ENCODE peak calls at places on chromosomes 6 and 20, in nine cellular contexts. One of them, this sample, is unnamed.

GRCh38 chr6:164068533-164068932 is 654.0 kb downstream of the QKI start:
- DNase-seq in endothelial cell of umbilical vein: no peak
- DNase-seq in keratinocyte: no peak
- DNase-seq in astrocyte of the spinal cord: no peak
- DNase-seq in heart right ventricle: no peak
- DNase-seq in HCT116: no peak
- DNase-seq in psoas muscle: no peak
- DNase-seq in right atrium auricular region: no peak
- DNase-seq in adrenal gland: no peak
- DNase-seq in this sample: no peak

GRCh38 chr6:18477301-18477941 is 90.3 kb downstream of the RNF144B start:
- DNase-seq in endothelial cell of umbilical vein: peak
- DNase-seq in keratinocyte: no peak
- DNase-seq in astrocyte of the spinal cord: peak
- DNase-seq in heart right ventricle: no peak
- DNase-seq in HCT116: no peak
- DNase-seq in psoas muscle: no peak
- DNase-seq in right atrium auricular region: no peak
- DNase-seq in adrenal gland: no peak
- DNase-seq in this sample: no peak

GRCh38 chr6:87731080-87731479 is 29.0 kb upstream of the AKIRIN2 start:
- DNase-seq in endothelial cell of umbilical vein: no peak
- DNase-seq in keratinocyte: no peak
- DNase-seq in astrocyte of the spinal cord: no peak
- DNase-seq in heart right ventricle: no peak
- DNase-seq in HCT116: no peak
- DNase-seq in psoas muscle: no peak
- DNase-seq in right atrium auricular region: no peak
- DNase-seq in adrenal gland: no peak
- DNase-seq in this sample: no peak

GRCh38 chr20:47951521-47951951 is 166.3 kb upstream of the SULF2 start:
- DNase-seq in endothelial cell of umbilical vein: peak
- DNase-seq in keratinocyte: no peak
- DNase-seq in astrocyte of the spinal cord: no peak
- DNase-seq in heart right ventricle: no peak
- DNase-seq in HCT116: no peak
- DNase-seq in psoas muscle: no peak
- DNase-seq in right atrium auricular region: no peak
- DNase-seq in adrenal gland: no peak
- DNase-seq in this sample: no peak

GRCh38 chr6:79224005-79224404 is 10.5 kb downstream of the HMGN3 start:
- DNase-seq in endothelial cell of umbilical vein: no peak
- DNase-seq in keratinocyte: no peak
- DNase-seq in astrocyte of the spinal cord: no peak
- DNase-seq in heart right ventricle: no peak
- DNase-seq in HCT116: no peak
- DNase-seq in psoas muscle: no peak
- DNase-seq in right atrium auricular region: no peak
- DNase-seq in adrenal gland: no peak
- DNase-seq in this sample: no peak

GRCh38 chr6:164612731-164613130 is 696.7 kb downstream of the C6orf118 start:
- DNase-seq in endothelial cell of umbilical vein: no peak
- DNase-seq in keratinocyte: no peak
- DNase-seq in astrocyte of the spinal cord: no peak
- DNase-seq in heart right ventricle: no peak
- DNase-seq in HCT116: no peak
- DNase-seq in psoas muscle: no peak
- DNase-seq in right atrium auricular region: no peak
- DNase-seq in adrenal gland: no peak
- DNase-seq in this sample: no peak

GRCh38 chr6:10838794-10839333 is 525 bp upstream of the MAK start:
- DNase-seq in endothelial cell of umbilical vein: no peak
- DNase-seq in keratinocyte: no peak
- DNase-seq in astrocyte of the spinal cord: no peak
- DNase-seq in heart right ventricle: no peak
- DNase-seq in HCT116: no peak
- DNase-seq in psoas muscle: no peak
- DNase-seq in right atrium auricular region: no peak
- DNase-seq in adrenal gland: no peak
- DNase-seq in this sample: no peak

GRCh38 chr20:30168800-30169138 is 1088.7 kb upstream of the DEFB115 start:
- DNase-seq in endothelial cell of umbilical vein: no peak
- DNase-seq in keratinocyte: no peak
- DNase-seq in astrocyte of the spinal cord: no peak
- DNase-seq in heart right ventricle: no peak
- DNase-seq in HCT116: no peak
- DNase-seq in psoas muscle: no peak
- DNase-seq in right atrium auricular region: no peak
- DNase-seq in adrenal gland: no peak
- DNase-seq in this sample: no peak

GRCh38 chr20:41149679-41150131 is 12.4 kb downstream of the PLCG1 start:
- DNase-seq in endothelial cell of umbilical vein: peak
- DNase-seq in keratinocyte: no peak
- DNase-seq in astrocyte of the spinal cord: peak
- DNase-seq in heart right ventricle: no peak
- DNase-seq in HCT116: peak
- DNase-seq in psoas muscle: peak
- DNase-seq in right atrium auricular region: no peak
- DNase-seq in adrenal gland: no peak
- DNase-seq in this sample: no peak

GRCh38 chr20:2400290-2400689 is 19.6 kb downstream of the TGM6 start:
- DNase-seq in endothelial cell of umbilical vein: no peak
- DNase-seq in keratinocyte: no peak
- DNase-seq in astrocyte of the spinal cord: no peak
- DNase-seq in heart right ventricle: no peak
- DNase-seq in HCT116: no peak
- DNase-seq in psoas muscle: no peak
- DNase-seq in right atrium auricular region: no peak
- DNase-seq in adrenal gland: no peak
- DNase-seq in this sample: no peak

GRCh38 chr20:35991142-35991771 is 22.9 kb downstream of the CNBD2 start:
- DNase-seq in endothelial cell of umbilical vein: peak
- DNase-seq in keratinocyte: no peak
- DNase-seq in astrocyte of the spinal cord: peak
- DNase-seq in heart right ventricle: no peak
- DNase-seq in HCT116: peak
- DNase-seq in psoas muscle: no peak
- DNase-seq in right atrium auricular region: no peak
- DNase-seq in adrenal gland: no peak
- DNase-seq in this sample: no peak

GRCh38 chr20:36827541-36828279 is 48.2 kb upstream of the TLDC2 start:
- DNase-seq in endothelial cell of umbilical vein: no peak
- DNase-seq in keratinocyte: no peak
- DNase-seq in astrocyte of the spinal cord: no peak
- DNase-seq in heart right ventricle: peak
- DNase-seq in HCT116: no peak
- DNase-seq in psoas muscle: no peak
- DNase-seq in right atrium auricular region: no peak
- DNase-seq in adrenal gland: peak
- DNase-seq in this sample: no peak

GRCh38 chr6:2940851-2941250 is 30.5 kb downstream of the SERPINB6 start:
- DNase-seq in endothelial cell of umbilical vein: no peak
- DNase-seq in keratinocyte: no peak
- DNase-seq in astrocyte of the spinal cord: no peak
- DNase-seq in heart right ventricle: no peak
- DNase-seq in HCT116: no peak
- DNase-seq in psoas muscle: no peak
- DNase-seq in right atrium auricular region: peak
- DNase-seq in adrenal gland: no peak
- DNase-seq in this sample: no peak

GRCh38 chr6:42441059-42441471 is 10.7 kb downstream of the TRERF1 start:
- DNase-seq in endothelial cell of umbilical vein: no peak
- DNase-seq in keratinocyte: no peak
- DNase-seq in astrocyte of the spinal cord: peak
- DNase-seq in heart right ventricle: no peak
- DNase-seq in HCT116: no peak
- DNase-seq in psoas muscle: no peak
- DNase-seq in right atrium auricular region: no peak
- DNase-seq in adrenal gland: peak
- DNase-seq in this sample: no peak

GRCh38 chr20:58569211-58570125 is 54.3 kb upstream of the APCDD1L start:
- DNase-seq in endothelial cell of umbilical vein: no peak
- DNase-seq in keratinocyte: no peak
- DNase-seq in astrocyte of the spinal cord: no peak
- DNase-seq in heart right ventricle: no peak
- DNase-seq in HCT116: no peak
- DNase-seq in psoas muscle: no peak
- DNase-seq in right atrium auricular region: no peak
- DNase-seq in adrenal gland: no peak
- DNase-seq in this sample: no peak

GRCh38 chr20:50332491-50332980 is 141.9 kb downstream of the CEBPB start:
- DNase-seq in endothelial cell of umbilical vein: no peak
- DNase-seq in keratinocyte: no peak
- DNase-seq in astrocyte of the spinal cord: no peak
- DNase-seq in heart right ventricle: no peak
- DNase-seq in HCT116: no peak
- DNase-seq in psoas muscle: no peak
- DNase-seq in right atrium auricular region: no peak
- DNase-seq in adrenal gland: no peak
- DNase-seq in this sample: no peak

GRCh38 chr6:142290851-142291250 is 11.0 kb upstream of the ADGRG6 start:
- DNase-seq in endothelial cell of umbilical vein: no peak
- DNase-seq in keratinocyte: no peak
- DNase-seq in astrocyte of the spinal cord: no peak
- DNase-seq in heart right ventricle: no peak
- DNase-seq in HCT116: no peak
- DNase-seq in psoas muscle: no peak
- DNase-seq in right atrium auricular region: no peak
- DNase-seq in adrenal gland: no peak
- DNase-seq in this sample: no peak

GRCh38 chr6:149334682-149335160 is 17.2 kb downstream of the TAB2 start:
- DNase-seq in endothelial cell of umbilical vein: peak
- DNase-seq in keratinocyte: no peak
- DNase-seq in astrocyte of the spinal cord: peak
- DNase-seq in heart right ventricle: no peak
- DNase-seq in HCT116: peak
- DNase-seq in psoas muscle: peak
- DNase-seq in right atrium auricular region: no peak
- DNase-seq in adrenal gland: no peak
- DNase-seq in this sample: peak
- H3K4me3 ChIP-seq in endothelial cell of umbilical vein: no peak
- H3K4me3 ChIP-seq in keratinocyte: peak
- H3K4me3 ChIP-seq in astrocyte of the spinal cord: no peak
- H3K4me3 ChIP-seq in heart right ventricle: no peak
- H3K4me3 ChIP-seq in HCT116: peak
- H3K4me3 ChIP-seq in psoas muscle: no peak
- H3K4me3 ChIP-seq in right atrium auricular region: no peak
- H3K4me3 ChIP-seq in adrenal gland: no peak
- H3K4me3 ChIP-seq in this sample: no peak

GRCh38 chr6:30931272-30931671 is 698 bp downstream of the SFTA2 start:
- DNase-seq in endothelial cell of umbilical vein: no peak
- DNase-seq in keratinocyte: no peak
- DNase-seq in astrocyte of the spinal cord: no peak
- DNase-seq in heart right ventricle: no peak
- DNase-seq in HCT116: no peak
- DNase-seq in psoas muscle: no peak
- DNase-seq in right atrium auricular region: no peak
- DNase-seq in adrenal gland: no peak
- DNase-seq in this sample: no peak

GRCh38 chr6:30932665-30933365 is 845 bp upstream of the SFTA2 start:
- DNase-seq in endothelial cell of umbilical vein: no peak
- DNase-seq in keratinocyte: no peak
- DNase-seq in astrocyte of the spinal cord: no peak
- DNase-seq in heart right ventricle: no peak
- DNase-seq in HCT116: no peak
- DNase-seq in psoas muscle: no peak
- DNase-seq in right atrium auricular region: no peak
- DNase-seq in adrenal gland: no peak
- DNase-seq in this sample: no peak

GRCh38 chr6:30935018-30935417 is 3.0 kb upstream of the SFTA2 start:
- DNase-seq in endothelial cell of umbilical vein: no peak
- DNase-seq in keratinocyte: no peak
- DNase-seq in astrocyte of the spinal cord: no peak
- DNase-seq in heart right ventricle: no peak
- DNase-seq in HCT116: no peak
- DNase-seq in psoas muscle: no peak
- DNase-seq in right atrium auricular region: no peak
- DNase-seq in adrenal gland: no peak
- DNase-seq in this sample: no peak

GRCh38 chr6:30930506-30930905 is 1.5 kb downstream of the SFTA2 start:
- DNase-seq in endothelial cell of umbilical vein: no peak
- DNase-seq in keratinocyte: no peak
- DNase-seq in astrocyte of the spinal cord: no peak
- DNase-seq in heart right ventricle: no peak
- DNase-seq in HCT116: no peak
- DNase-seq in psoas muscle: no peak
- DNase-seq in right atrium auricular region: no peak
- DNase-seq in adrenal gland: no peak
- DNase-seq in this sample: no peak

DNA sequence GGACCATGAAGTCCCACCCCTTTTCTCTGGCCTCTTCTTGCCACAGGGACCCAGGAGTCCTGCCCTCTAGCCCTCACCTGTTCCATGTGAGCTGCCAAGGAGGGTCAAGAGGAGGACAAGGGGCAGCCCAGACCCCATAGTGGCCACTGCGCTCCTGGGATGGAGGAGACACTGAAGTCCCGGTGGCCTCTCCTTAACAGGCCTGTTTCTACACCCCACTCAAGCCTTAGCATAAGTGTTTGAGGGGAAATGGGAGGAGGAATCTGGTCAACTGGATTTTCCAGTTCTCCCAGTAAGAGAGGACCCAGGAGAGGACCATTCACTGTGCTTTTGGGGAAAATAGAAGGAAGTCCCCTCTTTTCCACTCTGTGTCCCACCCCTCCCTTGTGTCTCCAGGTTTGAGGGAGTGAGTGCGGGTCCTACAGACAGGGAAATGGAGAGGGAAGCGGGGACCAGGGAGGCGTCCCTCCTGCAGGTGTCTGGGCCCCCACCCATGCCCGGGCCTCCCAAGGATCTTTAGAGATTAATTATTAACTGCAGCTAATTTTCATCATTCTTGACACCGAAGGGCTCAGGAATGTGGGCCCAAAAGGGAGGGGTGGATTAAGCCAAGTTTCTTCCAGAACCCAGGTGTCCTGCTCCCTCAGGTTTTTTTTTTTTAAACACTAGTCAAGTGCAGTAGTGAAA is at the start of gene SFTA2:
- DNase-seq in endothelial cell of umbilical vein: no peak
- DNase-seq in keratinocyte: no peak
- DNase-seq in astrocyte of the spinal cord: no peak
- DNase-seq in heart right ventricle: no peak
- DNase-seq in HCT116: no peak
- DNase-seq in psoas muscle: no peak
- DNase-seq in right atrium auricular region: no peak
- DNase-seq in adrenal gland: no peak
- DNase-seq in this sample: no peak
- H3K4me3 ChIP-seq in endothelial cell of umbilical vein: no peak
- H3K4me3 ChIP-seq in keratinocyte: no peak
- H3K4me3 ChIP-seq in astrocyte of the spinal cord: no peak
- H3K4me3 ChIP-seq in heart right ventricle: no peak
- H3K4me3 ChIP-seq in HCT116: no peak
- H3K4me3 ChIP-seq in psoas muscle: no peak
- H3K4me3 ChIP-seq in right atrium auricular region: no peak
- H3K4me3 ChIP-seq in adrenal gland: no peak
- H3K4me3 ChIP-seq in this sample: no peak

GRCh38 chr6:32095338-32096086 is 13.6 kb downstream of the TNXB start:
- DNase-seq in endothelial cell of umbilical vein: no peak
- DNase-seq in keratinocyte: no peak
- DNase-seq in astrocyte of the spinal cord: no peak
- DNase-seq in heart right ventricle: no peak
- DNase-seq in HCT116: no peak
- DNase-seq in psoas muscle: no peak
- DNase-seq in right atrium auricular region: no peak
- DNase-seq in adrenal gland: no peak
- DNase-seq in this sample: no peak
- H3K4me3 ChIP-seq in endothelial cell of umbilical vein: no peak
- H3K4me3 ChIP-seq in keratinocyte: no peak
- H3K4me3 ChIP-seq in astrocyte of the spinal cord: no peak
- H3K4me3 ChIP-seq in heart right ventricle: peak
- H3K4me3 ChIP-seq in HCT116: no peak
- H3K4me3 ChIP-seq in psoas muscle: peak
- H3K4me3 ChIP-seq in right atrium auricular region: no peak
- H3K4me3 ChIP-seq in adrenal gland: no peak
- H3K4me3 ChIP-seq in this sample: no peak

GRCh38 chr6:137653698-137654059 is 159.5 kb upstream of the OLIG3 start:
- DNase-seq in endothelial cell of umbilical vein: no peak
- DNase-seq in keratinocyte: no peak
- DNase-seq in astrocyte of the spinal cord: no peak
- DNase-seq in heart right ventricle: no peak
- DNase-seq in HCT116: no peak
- DNase-seq in psoas muscle: no peak
- DNase-seq in right atrium auricular region: no peak
- DNase-seq in adrenal gland: no peak
- DNase-seq in this sample: no peak
- H3K4me3 ChIP-seq in endothelial cell of umbilical vein: no peak
- H3K4me3 ChIP-seq in keratinocyte: no peak
- H3K4me3 ChIP-seq in astrocyte of the spinal cord: no peak
- H3K4me3 ChIP-seq in heart right ventricle: no peak
- H3K4me3 ChIP-seq in HCT116: no peak
- H3K4me3 ChIP-seq in psoas muscle: no peak
- H3K4me3 ChIP-seq in right atrium auricular region: no peak
- H3K4me3 ChIP-seq in adrenal gland: no peak
- H3K4me3 ChIP-seq in this sample: no peak